ENCODE peak calls at places on chromosomes 11 and 22, in four cellular contexts. E is neuronal stem cell, A is keratinocyte, S is mesendoderm. B is an unnamed sample.
A peak's percentile ranks its signal among the peaks of the same experiment; 100 is the strongest.

GRCh38 chr11:17036666-17037658 is 22.7 kb upstream of the PLEKHA7 start:
- DNase-seq in A (no peak), E (no peak), S (peak; percentile 52), B (peak; percentile 66)

GRCh38 chr22:25628494-25628893 is 64.0 kb downstream of the GRK3 start:
- DNase-seq in S (no peak), E (no peak), A (no peak), B (no peak)

GRCh38 chr22:48210812-48211211 is 1448.4 kb downstream of the TBC1D22A start:
- DNase-seq in S (no peak), E (no peak), A (no peak), B (no peak)

GRCh38 chr11:72072348-72072747 is 8.0 kb downstream of the NUMA1 start:
- DNase-seq in E (no peak), S (peak; percentile 59), A (no peak), B (peak; percentile 44)

GRCh38 chr11:94171693-94172440 is 43.2 kb downstream of the PANX1 start:
- DNase-seq in A (no peak), E (peak; percentile 49), S (peak; percentile 77), B (peak; percentile 31)

GRCh38 chr22:31089101-31090100 is 8.3 kb downstream of the SMTN start:
- DNase-seq in E (no peak), S (no peak), A (no peak), B (no peak)

GRCh38 chr11:61309739-61310138 is 14.6 kb upstream of the VWCE start:
- DNase-seq in A (no peak), S (no peak), E (no peak), B (no peak)

GRCh38 chr11:1896895-1897294 is 5.2 kb upstream of the PRR33 start:
- DNase-seq in E (no peak), A (no peak), S (no peak), B (no peak)

GRCh38 chr11:123771664-123772063 is 17.3 kb upstream of the OR6X1 start:
- DNase-seq in E (no peak), S (no peak), A (no peak), B (no peak)

GRCh38 chr11:32184057-32185055 is 93.5 kb downstream of the RCN1 start:
- DNase-seq in E (no peak), S (no peak), A (no peak), B (no peak)

GRCh38 chr11:57493507-57494503 is 21.7 kb downstream of the SLC43A1 start:
- DNase-seq in A (no peak), E (peak; percentile 48), S (peak; percentile 95), B (peak; percentile 73)

GRCh38 chr11:107598225-107599139 is 7.5 kb downstream of the ELMOD1 start:
- DNase-seq in S (peak; percentile 49), A (no peak), E (no peak), B (no peak)

GRCh38 chr11:2444301-2445106 is at the start of the genes KCNQ1 and TRPM5:
- DNase-seq in S (peak; percentile 37), A (no peak), E (peak; percentile 48), B (no peak)

GRCh38 chr22:48945621-48946458 is 881.8 kb downstream of the BRD1 start:
- DNase-seq in S (no peak), E (no peak), A (no peak), B (peak; percentile 36)

DNA sequence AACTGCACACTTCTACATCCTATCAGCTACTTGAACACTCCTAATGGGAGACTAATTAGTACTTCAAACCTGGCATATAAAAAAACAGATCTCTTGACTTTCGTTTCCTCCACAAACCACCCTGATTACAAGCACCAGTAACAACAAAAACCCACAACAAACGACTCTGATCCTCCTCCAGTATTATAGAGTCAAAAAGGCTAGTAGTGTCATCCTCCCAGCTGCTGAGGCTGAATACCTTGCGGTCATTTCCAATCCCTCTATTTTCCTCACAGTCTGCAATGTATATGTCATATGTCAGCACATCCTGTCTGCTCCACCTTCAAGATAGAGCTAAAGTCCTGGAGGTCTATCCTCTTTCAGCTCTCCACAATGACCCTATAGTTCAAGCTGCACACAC is 688.9 kb upstream of the RAG2 start:
- DNase-seq in E (no peak), A (no peak), S (no peak), B (no peak)
- H3K9ac ChIP-seq in E (no peak overlapping the region), A (no peak overlapping the region), S (no peak overlapping the region), B (no peak overlapping the region)

DNA sequence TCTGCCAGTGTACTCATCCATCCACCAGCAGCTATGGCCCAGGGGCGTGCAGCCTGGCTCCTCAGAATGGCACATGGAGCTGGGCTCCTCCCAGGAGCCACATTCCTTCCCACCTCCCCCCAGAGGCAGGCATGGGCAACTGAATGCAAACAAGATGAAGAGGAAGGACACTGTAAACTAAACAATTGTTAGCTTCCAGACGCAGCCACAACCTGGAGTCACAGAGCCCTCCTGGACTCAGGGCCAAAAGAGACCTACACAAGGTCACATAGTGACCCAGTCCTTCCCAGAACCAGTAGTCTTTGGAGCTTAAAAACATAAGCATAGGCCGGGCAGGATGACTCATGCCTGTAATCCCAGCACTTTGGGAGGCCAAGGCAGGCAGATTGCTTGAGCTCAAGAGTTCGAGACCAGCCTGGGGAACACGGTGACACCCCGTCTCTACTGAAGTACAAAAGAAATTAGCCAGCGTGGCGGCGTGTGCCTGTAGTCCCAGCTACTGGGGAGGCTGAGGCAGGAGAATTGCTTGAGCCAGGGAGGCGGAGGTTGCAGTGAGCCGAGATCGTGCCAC is 30.7 kb upstream of the CLDN5 start:
- DNase-seq in A (no peak), E (peak; percentile 5), S (peak; percentile 93), B (peak; percentile 81)
- H3K9ac ChIP-seq in A (no peak overlapping the region), E (no peak overlapping the region), S (no peak overlapping the region), B (no peak overlapping the region)

GRCh38 chr11:130476922-130477491 is 28.6 kb downstream of the ADAMTS15 start:
- DNase-seq in E (no peak), A (no peak), S (no peak), B (no peak)

GRCh38 chr11:130478881-130479280 is 30.4 kb downstream of the ADAMTS15 start:
- DNase-seq in A (no peak), S (peak; percentile 43), E (no peak), B (no peak)

GRCh38 chr11:130478204-130478701 is 29.8 kb downstream of the ADAMTS15 start:
- DNase-seq in E (no peak), S (peak; percentile 67), A (no peak), B (no peak)

GRCh38 chr11:130476200-130476921 is 27.9 kb downstream of the ADAMTS15 start:
- DNase-seq in S (peak; percentile 62), A (no peak), E (no peak), B (no peak)

GRCh38 chr11:130477646-130478203 is 29.3 kb downstream of the ADAMTS15 start:
- DNase-seq in E (no peak), S (no peak), A (no peak), B (no peak)
- H3K9ac ChIP-seq in E (no peak overlapping the region), S (no peak overlapping the region), A (no peak overlapping the region), B (no peak overlapping the region)

DNA sequence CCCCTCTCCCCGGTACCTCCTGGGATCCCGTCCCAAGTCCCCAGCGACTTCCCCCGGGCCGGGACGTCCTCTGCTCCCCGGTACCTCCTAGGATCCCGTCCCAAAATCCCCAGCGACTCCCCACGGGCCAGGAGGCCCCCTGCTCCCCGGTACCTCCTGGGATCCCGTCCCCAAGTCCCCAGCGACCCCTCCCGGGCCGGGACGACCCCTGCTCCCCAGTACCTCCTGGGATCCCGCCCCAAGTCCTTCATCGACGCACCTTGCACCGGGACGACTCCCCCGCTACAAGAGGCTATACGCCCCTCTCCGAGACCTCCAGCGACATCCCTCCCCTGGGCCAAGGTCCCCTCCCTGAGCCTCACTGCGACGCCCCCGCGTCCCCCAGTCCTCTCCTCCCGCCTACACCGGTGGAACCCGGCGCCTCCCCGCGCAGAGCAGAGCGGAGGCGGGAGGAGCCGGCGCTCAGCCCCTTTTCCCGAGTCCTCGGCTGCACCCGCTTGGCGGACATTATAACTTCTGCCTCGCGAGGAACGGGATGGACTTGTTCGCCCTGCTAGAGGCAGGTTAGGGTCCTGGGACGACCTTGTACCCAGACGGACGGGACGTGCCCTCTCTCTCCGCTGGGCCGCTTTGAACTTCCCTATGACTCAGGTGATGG is 912 bp downstream of the KREMEN1 start:
- DNase-seq in E (no peak), A (no peak), S (peak; percentile 68), B (peak; percentile 54)
- H3K9ac ChIP-seq in E (peak overlapping the region; percentile 72), A (peak overlapping the region; percentile 73), S (peak overlapping the region; percentile 70), B (peak overlapping the region; percentile 73)

GRCh38 chr22:17158176-17158567 is 905 bp downstream of the HDHD5 start:
- DNase-seq in A (no peak), S (no peak), E (no peak), B (no peak)

GRCh38 chr22:17159504-17159951 is 451 bp upstream of the HDHD5 start:
- DNase-seq in S (no peak), A (no peak), E (no peak), B (no peak)

GRCh38 chr22:17155941-17156340 is 3.1 kb downstream of the HDHD5 start:
- DNase-seq in S (no peak), E (no peak), A (no peak), B (no peak)

GRCh38 chr22:17158568-17159503 is at the start of gene HDHD5:
- DNase-seq in E (peak; percentile 87), S (peak; percentile 95), A (no peak), B (no peak)

GRCh38 chr22:17157714-17158113 is 1.4 kb downstream of the HDHD5 start:
- DNase-seq in A (no peak), S (no peak), E (no peak), B (no peak)
- H3K9ac ChIP-seq in A (no peak overlapping the region), S (no peak overlapping the region), E (no peak overlapping the region), B (no peak overlapping the region)

GRCh38 chr11:65536412-65537295 is 11.8 kb downstream of the SCYL1 start:
- DNase-seq in E (no peak), S (no peak), A (no peak), B (no peak)
- H3K9ac ChIP-seq in E (peak overlapping the region; percentile 54), S (no peak overlapping the region), A (no peak overlapping the region), B (no peak overlapping the region)

B was measured in HepG2.